ENCODE peak calls at places on chromosomes 1 and 21, in four cellular contexts. V, A, Y and G are unnamed samples. For H3K9me3 and H3K36me3, the result is how much of the 10 kb centered on the place peaks cover.

GRCh38 chr1:145891143-145891542 is 5.5 kb upstream of the ANKRD35 start:
- DNase-seq in Y (no peak), A (no peak), V (no peak), G (peak)

GRCh38 chr1:89576016-89576415 is 51.4 kb downstream of the LRRC8B start:
- DNase-seq in Y (no peak), V (no peak), A (peak), G (no peak)

GRCh38 chr1:111982428-111982827 is 7.0 kb downstream of the KCND3 start:
- DNase-seq in Y (no peak), A (no peak), V (no peak), G (no peak)

GRCh38 chr1:172993640-172994039 is 57.1 kb downstream of the TNFSF18 start:
- DNase-seq in V (no peak), A (no peak), Y (no peak), G (peak)

GRCh38 chr1:184954232-184954995 is 19.9 kb downstream of the NIBAN1 start:
- DNase-seq in A (no peak), Y (no peak), V (no peak), G (no peak)

GRCh38 chr1:60280256-60280655 is 206.7 kb upstream of the C1orf87 start:
- DNase-seq in V (no peak), A (peak), Y (no peak), G (peak)

GRCh38 chr1:244048566-244049141 is 2.4 kb upstream of the ZBTB18 start:
- DNase-seq in A (no peak), V (no peak), Y (peak), G (no peak)

GRCh38 chr1:4652631-4653327 is 1.6 kb upstream of the AJAP1 start:
- DNase-seq in V (no peak), Y (peak), A (peak), G (no peak)

GRCh38 chr1:48530727-48531351 is 58.8 kb upstream of the SPATA6 start:
- DNase-seq in V (no peak), Y (peak), A (peak), G (peak)

GRCh38 chr1:76147917-76148316 is 73.4 kb downstream of the ST6GALNAC3 start:
- DNase-seq in V (no peak), A (no peak), Y (no peak), G (no peak)

GRCh38 chr21:32392299-32392879 is 423 bp downstream of the URB1 start:
- DNase-seq in Y (no peak), A (peak), V (no peak), G (peak)

GRCh38 chr1:147389532-147390184 is 147.2 kb downstream of the CHD1L start:
- DNase-seq in Y (no peak), A (peak), V (no peak), G (peak)

GRCh38 chr1:205237526-205238484 is 10.1 kb downstream of the TMCC2 start:
- DNase-seq in Y (peak), V (no peak), A (no peak), G (no peak)

GRCh38 chr1:87684786-87685185 is 356.1 kb downstream of the LMO4 start:
- DNase-seq in Y (no peak), V (no peak), A (peak), G (peak)

GRCh38 chr1:30445449-30445848 is 277.9 kb downstream of the MATN1 start:
- DNase-seq in A (no peak), Y (no peak), V (no peak), G (no peak)

GRCh38 chr1:15178571-15179484 is 25.3 kb downstream of the TMEM51 start:
- DNase-seq in Y (no peak), A (peak), V (no peak), G (peak)

GRCh38 chr1:53172751-53173498 is 23.7 kb upstream of the CPT2 start:
- DNase-seq in V (no peak), Y (no peak), A (no peak), G (peak)

GRCh38 chr21:31182231-31183129 is 144.2 kb upstream of the KRTAP19-8 start:
- DNase-seq in Y (no peak), V (no peak), A (no peak), G (no peak)

GRCh38 chr21:29613021-29613420 is 314.3 kb downstream of the BACH1 start:
- DNase-seq in Y (no peak), V (no peak), A (no peak), G (peak)

GRCh38 chr1:119631433-119632102 is 16.5 kb downstream of the ZNF697 start:
- DNase-seq in Y (peak), A (peak), V (peak), G (peak)

GRCh38 chr1:39984951-39985350 is 30.0 kb downstream of the MFSD2A start:
- DNase-seq in A (no peak), V (no peak), Y (peak), G (no peak)

GRCh38 chr1:83499998-83500397 is 498.9 kb downstream of the TTLL7 start:
- DNase-seq in Y (no peak), A (no peak), V (no peak), G (no peak)

GRCh38 chr1:119367332-119368124 is 1.1 kb upstream of the HAO2 start:
- DNase-seq in V (no peak), Y (no peak), A (peak), G (peak)

GRCh38 chr1:91895832-91896556 is 10.0 kb upstream of the TGFBR3 start:
- DNase-seq in V (no peak), A (no peak), Y (no peak), G (no peak)

GRCh38 chr1:19563336-19564097 is 78.2 kb upstream of the CAPZB start:
- DNase-seq in V (peak), A (no peak), Y (peak), G (peak)

GRCh38 chr1:12006167-12006921 is 13.0 kb upstream of the MIIP start:
- DNase-seq in V (no peak), A (no peak), Y (no peak), G (no peak)

GRCh38 chr1:206066479-206067171 is 13.7 kb downstream of the RHEX start:
- DNase-seq in Y (no peak), A (no peak), V (no peak), G (no peak)

GRCh38 chr1:88544166-88544565 is 139.9 kb upstream of the PKN2 start:
- DNase-seq in V (no peak), Y (no peak), A (no peak), G (no peak)

GRCh38 chr1:205800470-205800869 is 12.5 kb downstream of the SLC41A1 start:
- DNase-seq in Y (no peak), A (no peak), V (no peak), G (no peak)

GRCh38 chr21:43719748-43720538 is 1.0 kb downstream of the PDXK start:
- DNase-seq in Y (peak), V (no peak), A (no peak), G (no peak)

GRCh38 chr1:227922501-227923352 is 25.0 kb downstream of the WNT9A start:
- DNase-seq in A (no peak), V (no peak), Y (no peak), G (no peak)

GRCh38 chr1:110485725-110486124 is 33.2 kb downstream of the KCNA10 start:
- DNase-seq in V (no peak), A (no peak), Y (no peak), G (no peak)

GRCh38 chr1:27713139-27713725 is 12.5 kb upstream of the FAM76A start:
- DNase-seq in A (no peak), Y (no peak), V (no peak), G (no peak)

DNA sequence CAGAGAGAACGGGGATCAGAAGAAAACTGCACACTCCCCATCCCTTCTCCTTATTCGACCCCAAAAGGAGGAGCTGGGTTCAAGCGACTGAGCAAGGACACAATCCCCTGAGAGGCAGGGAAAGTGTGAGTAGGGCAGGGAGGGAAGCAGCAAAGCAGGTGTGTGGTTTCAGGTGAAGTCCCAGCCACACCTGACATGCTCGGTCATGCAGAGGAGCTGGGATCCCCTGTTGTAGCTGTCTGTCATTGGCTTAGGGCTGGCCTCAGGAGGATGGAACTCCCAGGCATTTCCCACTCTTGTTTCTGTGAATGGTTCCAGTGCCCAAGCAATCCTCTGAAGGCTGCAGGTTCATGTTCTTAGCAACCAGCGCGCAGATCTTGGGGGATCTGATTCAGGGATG is 150.7 kb downstream of the DSCAM start:
- DNase-seq in A (no peak), V (no peak), Y (no peak), G (no peak)
- H3K9me3 ChIP-seq in A (under half), V (under half), Y (under half), G (under half)

GRCh38 chr1:63362578-63362977 is 4.8 kb upstream of the ALG6 start:
- DNase-seq in A (peak), Y (no peak), V (no peak), G (peak)
- TF ChIP-seq CTCF in A (no peak), Y (no peak), V (no peak), G (peak)

GRCh38 chr1:207071426-207071825 is 17.2 kb upstream of the C4BPB start:
- DNase-seq in Y (no peak), V (no peak), A (no peak), G (no peak)

GRCh38 chr1:207070811-207071210 is 17.7 kb downstream of the PFKFB2 start:
- DNase-seq in V (no peak), Y (no peak), A (no peak), G (no peak)

GRCh38 chr1:207069858-207070506 is 16.9 kb downstream of the PFKFB2 start:
- DNase-seq in Y (no peak), A (no peak), V (no peak), G (no peak)

GRCh38 chr1:207073906-207074820 is 14.5 kb upstream of the C4BPB start:
- DNase-seq in A (no peak), Y (no peak), V (no peak), G (no peak)

GRCh38 chr1:207072241-207072640 is 16.4 kb upstream of the C4BPB start:
- DNase-seq in V (no peak), Y (no peak), A (no peak), G (no peak)
- H3K36me3 ChIP-seq in V (under half), Y (half or more), A (under half), G (under half)

DNA sequence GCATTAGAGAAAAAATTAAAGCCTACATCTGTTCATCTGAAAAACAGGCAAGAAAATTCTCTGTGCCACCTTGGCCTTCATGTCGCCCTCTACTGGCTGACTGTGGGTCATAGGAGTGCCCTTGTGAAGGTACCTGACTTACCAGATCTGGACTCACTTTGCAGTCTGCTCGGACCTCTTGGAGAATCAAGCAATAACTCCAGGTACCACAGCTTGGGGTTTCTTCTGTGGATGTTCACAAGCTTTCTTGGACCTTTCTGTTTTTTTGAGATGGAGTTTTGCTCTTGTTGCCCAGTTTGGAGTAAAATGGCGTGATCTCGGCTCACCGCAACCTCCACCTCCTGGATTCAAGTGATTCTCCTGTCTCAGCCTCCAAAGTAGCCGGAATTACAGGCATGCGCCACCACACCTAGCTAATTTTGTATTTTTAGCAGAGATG is 2.4 kb upstream of the PRAMEF18 start:
- DNase-seq in V (no peak), Y (peak), A (peak), G (no peak)
- H3K9me3 ChIP-seq in V (under half), Y (under half), A (under half), G (under half)

GRCh38 chr1:248618878-248619277 is 16.0 kb downstream of the OR2T11 start:
- DNase-seq in V (peak), Y (no peak), A (peak), G (peak)
- TF ChIP-seq CTCF in V (no peak), Y (peak), A (peak), G (peak)

DNA sequence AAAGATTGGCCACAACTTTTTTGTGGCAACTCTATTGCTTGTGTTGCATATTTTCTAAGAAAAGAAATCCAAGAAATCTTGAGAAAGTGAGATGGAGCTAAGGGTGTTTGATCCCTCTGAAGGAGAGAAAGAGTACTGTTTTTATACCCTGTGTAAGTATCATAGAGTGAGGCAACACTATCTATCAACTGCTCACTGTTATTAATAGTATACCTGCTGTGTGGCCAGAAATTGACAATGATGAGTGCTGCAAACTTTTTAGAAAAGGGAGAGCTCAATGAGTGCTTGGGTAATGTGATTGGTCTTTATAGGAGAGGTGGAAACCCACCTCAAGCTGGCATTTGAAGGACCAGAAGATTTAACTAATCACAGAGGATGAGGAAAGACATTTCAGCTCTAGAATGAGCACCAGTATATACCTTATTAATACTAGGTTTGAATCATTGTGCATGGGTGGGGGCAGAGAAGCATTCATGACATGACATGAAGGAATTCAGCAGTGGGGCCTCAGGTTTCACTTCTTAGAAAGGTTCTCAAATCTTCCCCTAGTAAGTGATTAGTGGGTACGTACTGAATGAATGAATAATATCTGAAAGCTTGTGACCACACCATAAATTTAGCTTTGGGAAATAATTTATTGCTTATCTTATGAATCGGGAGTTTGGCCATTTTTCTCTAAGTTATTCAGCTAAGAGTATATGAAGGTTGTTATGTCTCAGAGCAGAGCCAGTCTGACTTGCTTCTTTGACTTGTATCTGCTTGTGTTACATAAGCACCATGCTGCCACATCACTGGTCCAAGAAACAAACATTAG is 169.2 kb upstream of the SGIP1 start:
- DNase-seq in V (no peak), A (no peak), Y (no peak), G (peak)
- H3K36me3 ChIP-seq in V (under half), A (half or more), Y (half or more), G (under half)

GRCh38 chr1:33407339-33407738 is 23.6 kb downstream of the PHC2 start:
- DNase-seq in V (no peak), A (no peak), Y (no peak), G (no peak)

GRCh38 chr1:33410091-33410701 is 20.7 kb downstream of the PHC2 start:
- DNase-seq in V (no peak), A (no peak), Y (no peak), G (peak)

GRCh38 chr1:33402234-33402633 is 28.7 kb downstream of the PHC2 start:
- DNase-seq in A (no peak), V (no peak), Y (no peak), G (no peak)

GRCh38 chr1:33407750-33408436 is 23.0 kb downstream of the PHC2 start:
- DNase-seq in Y (no peak), A (no peak), V (no peak), G (no peak)
- H3K9me3 ChIP-seq in Y (under half), A (under half), V (under half), G (under half)

GRCh38 chr1:31502926-31503511 is 73.3 kb upstream of the TINAGL1 start:
- DNase-seq in Y (no peak), A (no peak), V (no peak), G (no peak)

GRCh38 chr1:31502253-31502652 is 74.1 kb upstream of the TINAGL1 start:
- DNase-seq in V (no peak), A (no peak), Y (no peak), G (no peak)

GRCh38 chr1:31503581-31503980 is 72.7 kb upstream of the TINAGL1 start:
- DNase-seq in Y (no peak), A (no peak), V (no peak), G (no peak)

GRCh38 chr1:31504001-31504400 is 72.3 kb upstream of the TINAGL1 start:
- DNase-seq in Y (no peak), V (no peak), A (no peak), G (no peak)

DNA sequence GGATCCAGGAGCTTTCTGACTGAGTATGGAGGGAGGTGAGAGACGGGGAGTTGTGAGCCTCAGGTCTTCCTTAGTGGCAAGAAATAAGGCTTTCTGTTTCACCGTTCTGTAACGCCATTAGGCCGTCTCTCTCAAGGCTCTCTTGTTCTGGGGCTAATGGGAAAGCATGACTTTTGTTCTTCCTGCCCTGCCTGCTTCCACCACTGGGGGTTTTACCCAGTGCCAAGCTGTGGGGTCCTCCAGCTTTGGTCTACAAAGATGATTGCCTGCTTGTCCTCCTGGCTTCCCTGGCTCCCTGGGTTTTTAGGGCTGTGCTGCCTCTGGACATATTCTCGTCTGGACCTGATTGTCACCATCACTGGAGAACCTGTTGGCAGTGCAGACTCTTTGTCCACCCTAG is 74.8 kb upstream of the TINAGL1 start:
- DNase-seq in V (no peak), A (no peak), Y (no peak), G (no peak)
- TF ChIP-seq CTCF in V (no peak), A (peak), Y (no peak), G (no peak)

GRCh38 chr1:222631611-222632208 is 13.8 kb downstream of the MIA3 start:
- DNase-seq in V (no peak), A (no peak), Y (no peak), G (no peak)

GRCh38 chr1:222629921-222630535 is 12.1 kb downstream of the MIA3 start:
- DNase-seq in A (no peak), V (no peak), Y (no peak), G (no peak)

GRCh38 chr1:222627232-222627631 is 9.3 kb downstream of the MIA3 start:
- DNase-seq in A (no peak), V (no peak), Y (no peak), G (peak)

GRCh38 chr1:222634180-222635013 is 16.5 kb downstream of the MIA3 start:
- DNase-seq in Y (no peak), V (no peak), A (peak), G (peak)

GRCh38 chr1:222632749-222633148 is 14.9 kb downstream of the MIA3 start:
- DNase-seq in Y (no peak), V (no peak), A (no peak), G (no peak)
- H3K36me3 ChIP-seq in Y (half or more), V (under half), A (under half), G (under half)